ENCODE peak calls at places on chromosomes 5 and 9, in four cellular contexts. M is endodermal cell, D is ascending aorta, R is right atrium auricular region. A is an unnamed sample.

GRCh38 chr9:92266486-92266885 is 27.0 kb downstream of the IARS1 start:
- DNase-seq in D (no peak), R (no peak), M (no peak), A (no peak)

GRCh38 chr5:119290161-119290569 is 65.7 kb upstream of the TNFAIP8 start:
- DNase-seq in D (no peak), M (no peak), R (no peak), A (no peak)

GRCh38 chr9:115220339-115221009 is 102.5 kb upstream of the TNC start:
- DNase-seq in M (no peak), R (no peak), D (no peak), A (no peak)

GRCh38 chr5:136036991-136037705 is 8.4 kb downstream of the TGFBI start:
- DNase-seq in D (peak; percentile 89), R (no peak), M (no peak), A (peak; percentile 71)

GRCh38 chr5:38167562-38167996 is 90.8 kb upstream of the EGFLAM start:
- DNase-seq in M (peak; percentile 78), D (no peak), R (peak; percentile 67), A (no peak)

GRCh38 chr9:93958875-93959682 is 3.9 kb upstream of the BARX1 start:
- DNase-seq in R (no peak), M (peak; percentile 79), D (no peak), A (peak; percentile 51)

GRCh38 chr9:77712533-77713130 is 64.5 kb upstream of the GNA14 start:
- DNase-seq in M (no peak), D (no peak), R (no peak), A (peak; percentile 72)

GRCh38 chr9:91298304-91298703 is 63.4 kb downstream of the AUH start:
- DNase-seq in D (no peak), R (no peak), M (no peak), A (peak; percentile 67)

GRCh38 chr9:77649109-77649812 is 1.1 kb upstream of the GNA14 start:
- DNase-seq in R (no peak), M (no peak), D (no peak), A (peak; percentile 70)

GRCh38 chr9:108855888-108856287 is at the start of gene ACTL7B:
- DNase-seq in D (no peak), R (no peak), M (no peak), A (no peak)

GRCh38 chr5:59116231-59116900 is 533.5 kb downstream of the RAB3C start:
- DNase-seq in R (no peak), M (no peak), D (no peak), A (no peak)

GRCh38 chr5:97534166-97534565 is 351.1 kb upstream of the RIOK2 start:
- DNase-seq in M (peak; percentile 66), R (no peak), D (no peak), A (peak; percentile 97)

GRCh38 chr5:2524620-2525019 is 226.9 kb downstream of the IRX2 start:
- DNase-seq in M (no peak), R (no peak), D (no peak), A (no peak)

GRCh38 chr5:13251623-13252367 is 692.7 kb downstream of the DNAH5 start:
- DNase-seq in M (peak; percentile 55), R (no peak), D (peak; percentile 62), A (peak; percentile 13)

GRCh38 chr5:163089233-163089632 is 348.2 kb upstream of the CCNG1 start:
- DNase-seq in D (no peak), R (no peak), M (no peak), A (no peak)

GRCh38 chr5:65024681-65025080 is 256.0 kb downstream of the CWC27 start:
- DNase-seq in M (no peak), D (no peak), R (no peak), A (no peak)

GRCh38 chr9:90092512-90092911 is 487.7 kb downstream of the GADD45G start:
- DNase-seq in D (no peak), M (no peak), R (no peak), A (no peak)

GRCh38 chr9:100105861-100106260 is 6.8 kb downstream of the INVS start:
- DNase-seq in R (no peak), M (no peak), D (no peak), A (no peak)

GRCh38 chr9:120326076-120326693 is 253.8 kb downstream of the CDK5RAP2 start:
- DNase-seq in D (no peak), M (no peak), R (no peak), A (no peak)

GRCh38 chr5:624951-625230 is 12.8 kb downstream of the CEP72 start:
- DNase-seq in M (no peak), R (no peak), D (no peak), A (no peak)

GRCh38 chr5:94463739-94464138 is 154.7 kb downstream of the KIAA0825 start:
- DNase-seq in D (no peak), M (no peak), R (no peak), A (peak; percentile 58)

GRCh38 chr5:116396700-116397099 is 177.9 kb downstream of the SEMA6A start:
- DNase-seq in R (no peak), M (no peak), D (no peak), A (no peak)

GRCh38 chr5:59798862-59799667 is 94.5 kb downstream of the PDE4D start:
- DNase-seq in D (no peak), M (no peak), R (no peak), A (peak; percentile 31)

GRCh38 chr9:79279356-79279755 is 292.4 kb upstream of the TLE4 start:
- DNase-seq in D (no peak), M (peak; percentile 3), R (no peak), A (no peak)

GRCh38 chr5:62538017-62538942 is 40.3 kb upstream of the LRRC70 start:
- DNase-seq in D (no peak), R (no peak), M (no peak), A (peak; percentile 98)

GRCh38 chr5:100697970-100698369 is 162.8 kb downstream of the FAM174A start:
- DNase-seq in R (no peak), M (no peak), D (no peak), A (no peak)
- TF ChIP-seq CTCF in R (no peak), M (peak; percentile 81), D (no peak), A (no peak)

DNA sequence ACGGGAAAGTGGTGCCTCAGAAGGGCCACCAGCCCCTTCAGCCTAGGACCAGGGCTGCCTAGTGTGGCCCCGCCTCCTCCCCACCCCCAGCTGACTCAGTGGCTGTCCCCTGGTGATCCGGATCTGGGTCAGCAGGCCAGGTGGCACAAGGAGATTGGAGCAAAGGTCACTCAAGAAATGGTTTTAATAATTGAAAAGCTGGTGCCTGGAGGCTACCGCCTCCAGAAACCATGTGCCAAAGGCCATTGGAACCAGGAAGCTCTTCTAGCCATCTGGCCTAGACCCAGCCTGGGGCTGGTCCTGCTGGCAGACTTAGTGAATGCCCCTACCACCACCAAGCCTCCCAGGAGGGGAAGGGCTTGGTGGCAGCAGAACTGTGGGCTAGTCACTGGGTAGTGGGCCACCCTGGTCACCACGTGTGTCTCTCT is 1.5 kb downstream of the ST6GALNAC4 start:
- DNase-seq in R (no peak), M (no peak), D (no peak), A (no peak)
- H3K4me3 ChIP-seq in R (peak overlapping the region; percentile 75), M (no peak overlapping the region), D (no peak overlapping the region), A (no peak overlapping the region)

DNA sequence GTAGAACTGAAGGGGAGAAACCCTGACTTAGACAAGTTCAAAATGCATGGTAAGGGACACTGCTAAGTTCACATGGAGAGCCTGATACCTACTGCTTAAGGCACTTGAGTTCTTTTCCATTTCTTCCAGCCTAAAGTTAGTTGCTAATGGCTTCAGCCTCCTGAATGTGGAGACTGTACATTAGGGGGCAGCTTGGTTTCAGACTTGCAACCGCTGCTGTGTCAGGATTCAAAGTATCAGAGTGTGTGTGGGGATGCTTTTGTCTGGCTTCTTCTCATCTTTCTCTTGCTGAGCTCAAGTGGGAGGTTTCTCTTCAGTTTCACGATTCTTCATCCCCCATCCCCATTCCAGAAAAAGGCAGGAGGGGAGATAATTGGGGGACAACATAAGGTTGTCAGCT is 49.4 kb downstream of the ATP10B start:
- DNase-seq in R (no peak), D (no peak), M (no peak), A (no peak)
- TF ChIP-seq CTCF in R (no peak), D (no peak), M (peak; percentile 60), A (no peak)

DNA sequence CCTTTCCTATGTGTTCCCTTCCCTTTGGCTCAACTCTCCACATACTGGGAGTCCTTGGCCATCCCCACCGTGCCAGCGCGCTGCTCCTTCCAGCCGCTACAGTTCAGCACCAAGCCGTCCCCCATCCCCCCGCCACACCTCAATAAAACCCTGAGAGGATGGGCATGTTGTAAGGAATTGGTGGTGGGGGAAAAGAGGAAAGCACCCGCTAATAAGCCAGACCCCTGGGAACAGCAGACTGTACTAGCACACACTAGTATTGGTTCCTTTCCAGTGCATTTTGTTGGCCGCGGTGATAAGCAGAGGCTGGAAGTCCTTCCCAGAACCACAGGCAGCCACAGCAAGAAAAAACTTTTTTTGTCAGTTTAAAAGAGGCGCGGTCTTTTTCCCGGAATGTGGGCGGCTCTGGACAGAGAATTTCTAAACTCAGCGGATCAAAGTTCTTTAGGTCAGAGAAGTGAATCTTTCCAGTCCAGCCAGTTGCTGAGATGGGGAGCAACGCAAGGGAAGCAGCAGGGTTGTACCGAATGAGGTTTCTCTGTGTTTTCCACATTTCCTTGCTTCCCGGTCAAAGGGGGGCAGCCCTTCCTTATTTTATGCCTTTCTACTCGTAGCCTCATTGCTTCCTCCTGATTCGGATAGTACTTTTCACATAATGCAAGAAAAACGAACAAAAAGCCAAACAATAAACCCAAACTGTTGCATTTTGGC is 2.1 kb downstream of the CHSY3 start:
- DNase-seq in R (peak; percentile 60), D (no peak), M (peak; percentile 70), A (peak; percentile 58)
- H3K4me3 ChIP-seq in R (peak overlapping the region; percentile 84), D (peak overlapping the region; percentile 90), M (peak overlapping the region; percentile 39), A (peak overlapping the region; percentile 71)

DNA sequence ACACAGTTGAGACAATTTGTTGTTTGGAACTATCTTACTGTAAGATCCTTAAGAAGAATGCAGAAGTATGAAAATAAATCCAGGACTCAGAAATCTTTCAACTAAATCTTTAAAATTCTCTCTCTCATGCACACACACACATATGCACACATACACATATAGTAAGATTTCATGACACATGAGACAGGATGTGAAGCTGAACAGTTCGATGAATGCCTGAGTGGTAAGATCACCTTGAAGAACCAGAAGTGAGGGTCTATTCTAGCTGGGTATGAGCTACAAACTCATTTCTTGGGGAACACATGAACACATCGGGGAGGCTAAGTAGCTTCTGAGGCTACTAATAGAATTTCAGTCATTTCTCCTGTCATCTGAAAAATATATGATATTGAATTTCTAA is 153.6 kb downstream of the TMC1 start:
- DNase-seq in D (no peak), M (no peak), R (no peak), A (no peak)
- TF ChIP-seq CTCF in D (no peak), M (no peak), R (no peak), A (no peak)

A was measured in cardiac fibroblast.